ENCODE peak calls at places on chromosomes 11 and 22, in ten cellular contexts. One of them, this sample, is unnamed.

GRCh38 chr22:21663738-21664137 is 2.1 kb upstream of the PPIL2 start:
- DNase-seq in heart right ventricle: no peak
- DNase-seq in tibial artery: no peak
- DNase-seq in naive thymus-derived CD4-positive, alpha-beta T cell: no peak
- DNase-seq in cardiac muscle cell: no peak
- DNase-seq in right atrium auricular region: no peak
- DNase-seq in GM23248: no peak
- DNase-seq in gastrocnemius medialis: no peak
- DNase-seq in right cardiac atrium: no peak
- DNase-seq in left ventricle myocardium inferior: no peak
- DNase-seq in this sample: no peak

GRCh38 chr11:126839496-126839895 is 161.1 kb downstream of the KIRREL3 start:
- DNase-seq in tibial artery: no peak
- DNase-seq in gastrocnemius medialis: no peak
- DNase-seq in GM23248: no peak
- DNase-seq in heart right ventricle: no peak
- DNase-seq in right atrium auricular region: no peak
- DNase-seq in right cardiac atrium: no peak
- DNase-seq in cardiac muscle cell: no peak
- DNase-seq in left ventricle myocardium inferior: no peak
- DNase-seq in naive thymus-derived CD4-positive, alpha-beta T cell: no peak
- DNase-seq in this sample: no peak

GRCh38 chr11:10454902-10455631 is at the start of gene AMPD3:
- DNase-seq in gastrocnemius medialis: peak; percentile 93
- DNase-seq in left ventricle myocardium inferior: no peak
- DNase-seq in naive thymus-derived CD4-positive, alpha-beta T cell: peak; percentile 35
- DNase-seq in right atrium auricular region: no peak
- DNase-seq in right cardiac atrium: no peak
- DNase-seq in heart right ventricle: no peak
- DNase-seq in cardiac muscle cell: no peak
- DNase-seq in tibial artery: no peak
- DNase-seq in GM23248: peak; percentile 97
- DNase-seq in this sample: peak; percentile 93

GRCh38 chr11:33643167-33643817 is 57.3 kb downstream of the C11orf91 start:
- DNase-seq in gastrocnemius medialis: no peak
- DNase-seq in left ventricle myocardium inferior: no peak
- DNase-seq in tibial artery: no peak
- DNase-seq in right cardiac atrium: no peak
- DNase-seq in cardiac muscle cell: no peak
- DNase-seq in naive thymus-derived CD4-positive, alpha-beta T cell: no peak
- DNase-seq in heart right ventricle: no peak
- DNase-seq in GM23248: no peak
- DNase-seq in right atrium auricular region: peak; percentile 23
- DNase-seq in this sample: no peak

GRCh38 chr11:17645190-17645970 is 74.0 kb upstream of the MYOD1 start:
- DNase-seq in GM23248: no peak
- DNase-seq in heart right ventricle: no peak
- DNase-seq in gastrocnemius medialis: no peak
- DNase-seq in right atrium auricular region: no peak
- DNase-seq in cardiac muscle cell: no peak
- DNase-seq in right cardiac atrium: no peak
- DNase-seq in naive thymus-derived CD4-positive, alpha-beta T cell: no peak
- DNase-seq in left ventricle myocardium inferior: no peak
- DNase-seq in tibial artery: no peak
- DNase-seq in this sample: no peak

GRCh38 chr11:89420981-89421380 is 70.2 kb downstream of the NOX4 start:
- DNase-seq in right cardiac atrium: no peak
- DNase-seq in heart right ventricle: no peak
- DNase-seq in gastrocnemius medialis: no peak
- DNase-seq in GM23248: no peak
- DNase-seq in left ventricle myocardium inferior: no peak
- DNase-seq in right atrium auricular region: no peak
- DNase-seq in naive thymus-derived CD4-positive, alpha-beta T cell: no peak
- DNase-seq in cardiac muscle cell: no peak
- DNase-seq in tibial artery: no peak
- DNase-seq in this sample: no peak

GRCh38 chr22:46958191-46958590 is 195.7 kb downstream of the TBC1D22A start:
- DNase-seq in naive thymus-derived CD4-positive, alpha-beta T cell: no peak
- DNase-seq in GM23248: no peak
- DNase-seq in right cardiac atrium: no peak
- DNase-seq in right atrium auricular region: no peak
- DNase-seq in cardiac muscle cell: no peak
- DNase-seq in tibial artery: no peak
- DNase-seq in gastrocnemius medialis: no peak
- DNase-seq in heart right ventricle: no peak
- DNase-seq in left ventricle myocardium inferior: no peak
- DNase-seq in this sample: no peak

GRCh38 chr11:124233376-124233775 is 7.5 kb upstream of the OR8G1 start:
- DNase-seq in gastrocnemius medialis: no peak
- DNase-seq in right cardiac atrium: no peak
- DNase-seq in left ventricle myocardium inferior: no peak
- DNase-seq in heart right ventricle: no peak
- DNase-seq in right atrium auricular region: no peak
- DNase-seq in GM23248: no peak
- DNase-seq in cardiac muscle cell: no peak
- DNase-seq in tibial artery: no peak
- DNase-seq in naive thymus-derived CD4-positive, alpha-beta T cell: no peak
- DNase-seq in this sample: peak; percentile 8

GRCh38 chr22:43188829-43189545 is 2.1 kb upstream of the TTLL12 start:
- DNase-seq in cardiac muscle cell: no peak
- DNase-seq in naive thymus-derived CD4-positive, alpha-beta T cell: no peak
- DNase-seq in right cardiac atrium: no peak
- DNase-seq in left ventricle myocardium inferior: no peak
- DNase-seq in heart right ventricle: no peak
- DNase-seq in gastrocnemius medialis: no peak
- DNase-seq in tibial artery: no peak
- DNase-seq in right atrium auricular region: no peak
- DNase-seq in GM23248: no peak
- DNase-seq in this sample: no peak

GRCh38 chr22:43186272-43187170 is at the start of gene TTLL12:
- DNase-seq in cardiac muscle cell: peak; percentile 83
- DNase-seq in right cardiac atrium: peak; percentile 84
- DNase-seq in tibial artery: peak; percentile 38
- DNase-seq in naive thymus-derived CD4-positive, alpha-beta T cell: peak; percentile 76
- DNase-seq in left ventricle myocardium inferior: peak; percentile 70
- DNase-seq in GM23248: peak; percentile 83
- DNase-seq in heart right ventricle: peak; percentile 50
- DNase-seq in right atrium auricular region: no peak
- DNase-seq in gastrocnemius medialis: peak; percentile 24
- DNase-seq in this sample: peak; percentile 36

GRCh38 chr22:43187171-43188099 is 501 bp upstream of the TTLL12 start:
- DNase-seq in tibial artery: peak; percentile 93
- DNase-seq in heart right ventricle: peak; percentile 93
- DNase-seq in cardiac muscle cell: peak; percentile 95
- DNase-seq in right atrium auricular region: peak; percentile 95
- DNase-seq in GM23248: peak; percentile 95
- DNase-seq in naive thymus-derived CD4-positive, alpha-beta T cell: peak; percentile 98
- DNase-seq in gastrocnemius medialis: peak; percentile 84
- DNase-seq in left ventricle myocardium inferior: peak; percentile 96
- DNase-seq in right cardiac atrium: peak; percentile 99
- DNase-seq in this sample: peak; percentile 94

GRCh38 chr22:43183496-43184263 is 3.3 kb downstream of the TTLL12 start:
- DNase-seq in right atrium auricular region: no peak
- DNase-seq in naive thymus-derived CD4-positive, alpha-beta T cell: no peak
- DNase-seq in tibial artery: no peak
- DNase-seq in gastrocnemius medialis: no peak
- DNase-seq in heart right ventricle: no peak
- DNase-seq in cardiac muscle cell: no peak
- DNase-seq in left ventricle myocardium inferior: no peak
- DNase-seq in GM23248: peak; percentile 44
- DNase-seq in right cardiac atrium: peak; percentile 28
- DNase-seq in this sample: peak; percentile 34

DNA sequence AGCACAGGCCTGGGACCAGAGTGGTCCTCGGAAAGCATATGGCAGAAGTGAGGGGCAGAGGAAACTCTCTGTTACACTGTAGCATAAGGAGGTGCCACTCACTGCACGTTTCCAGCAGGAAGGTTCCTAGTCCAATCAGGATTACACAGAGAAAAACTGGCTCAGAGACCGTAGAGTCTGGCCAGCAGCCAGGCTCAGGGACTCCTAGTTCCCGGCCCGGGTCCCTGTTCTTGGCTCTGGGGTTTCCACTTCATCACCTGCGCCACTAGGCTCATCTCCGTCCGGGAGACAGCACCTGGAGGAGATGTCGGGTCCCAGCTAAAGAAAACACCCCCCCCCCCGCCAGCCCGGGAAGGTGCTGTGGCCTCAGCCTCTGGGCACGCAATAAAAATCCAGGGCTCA is 1.1 kb downstream of the TTLL12 start:
- DNase-seq in GM23248: peak; percentile 51
- DNase-seq in heart right ventricle: peak; percentile 35
- DNase-seq in tibial artery: no peak
- DNase-seq in right cardiac atrium: peak; percentile 80
- DNase-seq in cardiac muscle cell: peak; percentile 23
- DNase-seq in right atrium auricular region: no peak
- DNase-seq in naive thymus-derived CD4-positive, alpha-beta T cell: no peak
- DNase-seq in left ventricle myocardium inferior: peak; percentile 67
- DNase-seq in gastrocnemius medialis: peak; percentile 15
- DNase-seq in this sample: peak; percentile 28
- H3K27ac ChIP-seq in GM23248: no peak overlapping the region
- H3K27ac ChIP-seq in heart right ventricle: no peak overlapping the region
- H3K27ac ChIP-seq in tibial artery: peak overlapping the region; percentile 83
- H3K27ac ChIP-seq in right cardiac atrium: no peak overlapping the region
- H3K27ac ChIP-seq in cardiac muscle cell: no peak overlapping the region
- H3K27ac ChIP-seq in right atrium auricular region: no peak overlapping the region
- H3K27ac ChIP-seq in naive thymus-derived CD4-positive, alpha-beta T cell: peak overlapping the region; percentile 78
- H3K27ac ChIP-seq in left ventricle myocardium inferior: peak overlapping the region; percentile 95
- H3K27ac ChIP-seq in gastrocnemius medialis: peak overlapping the region; percentile 68
- H3K27ac ChIP-seq in this sample: peak overlapping the region; percentile 61

GRCh38 chr11:44611088-44611487 is 45.6 kb downstream of the CD82 start:
- DNase-seq in right cardiac atrium: no peak
- DNase-seq in left ventricle myocardium inferior: no peak
- DNase-seq in right atrium auricular region: no peak
- DNase-seq in cardiac muscle cell: no peak
- DNase-seq in GM23248: peak; percentile 44
- DNase-seq in naive thymus-derived CD4-positive, alpha-beta T cell: no peak
- DNase-seq in heart right ventricle: no peak
- DNase-seq in tibial artery: no peak
- DNase-seq in gastrocnemius medialis: peak; percentile 34
- DNase-seq in this sample: no peak
- H3K27ac ChIP-seq in right cardiac atrium: no peak overlapping the region
- H3K27ac ChIP-seq in left ventricle myocardium inferior: peak overlapping the region; percentile 73
- H3K27ac ChIP-seq in right atrium auricular region: no peak overlapping the region
- H3K27ac ChIP-seq in cardiac muscle cell: no peak overlapping the region
- H3K27ac ChIP-seq in GM23248: no peak overlapping the region
- H3K27ac ChIP-seq in naive thymus-derived CD4-positive, alpha-beta T cell: peak overlapping the region; percentile 54
- H3K27ac ChIP-seq in heart right ventricle: peak overlapping the region; percentile 43
- H3K27ac ChIP-seq in tibial artery: peak overlapping the region; percentile 84
- H3K27ac ChIP-seq in gastrocnemius medialis: no peak overlapping the region
- H3K27ac ChIP-seq in this sample: no peak overlapping the region

GRCh38 chr11:46238967-46239800 is 38.3 kb upstream of the CREB3L1 start:
- DNase-seq in GM23248: peak; percentile 92
- DNase-seq in heart right ventricle: peak; percentile 85
- DNase-seq in gastrocnemius medialis: peak; percentile 48
- DNase-seq in right cardiac atrium: peak; percentile 95
- DNase-seq in tibial artery: peak; percentile 86
- DNase-seq in cardiac muscle cell: peak; percentile 90
- DNase-seq in naive thymus-derived CD4-positive, alpha-beta T cell: peak; percentile 89
- DNase-seq in left ventricle myocardium inferior: peak; percentile 87
- DNase-seq in right atrium auricular region: peak; percentile 93
- DNase-seq in this sample: peak; percentile 85

GRCh38 chr11:46238078-46238966 is 39.1 kb upstream of the CREB3L1 start:
- DNase-seq in right atrium auricular region: peak; percentile 81
- DNase-seq in cardiac muscle cell: peak; percentile 83
- DNase-seq in naive thymus-derived CD4-positive, alpha-beta T cell: peak; percentile 78
- DNase-seq in right cardiac atrium: peak; percentile 92
- DNase-seq in tibial artery: peak; percentile 47
- DNase-seq in heart right ventricle: peak; percentile 83
- DNase-seq in gastrocnemius medialis: peak; percentile 16
- DNase-seq in GM23248: peak; percentile 87
- DNase-seq in left ventricle myocardium inferior: peak; percentile 71
- DNase-seq in this sample: peak; percentile 68

GRCh38 chr11:46240371-46240770 is 37.1 kb upstream of the CREB3L1 start:
- DNase-seq in cardiac muscle cell: no peak
- DNase-seq in gastrocnemius medialis: no peak
- DNase-seq in heart right ventricle: no peak
- DNase-seq in right atrium auricular region: no peak
- DNase-seq in left ventricle myocardium inferior: no peak
- DNase-seq in tibial artery: no peak
- DNase-seq in naive thymus-derived CD4-positive, alpha-beta T cell: no peak
- DNase-seq in GM23248: peak; percentile 66
- DNase-seq in right cardiac atrium: no peak
- DNase-seq in this sample: no peak

GRCh38 chr11:46240861-46241260 is 36.6 kb upstream of the CREB3L1 start:
- DNase-seq in right atrium auricular region: no peak
- DNase-seq in tibial artery: no peak
- DNase-seq in left ventricle myocardium inferior: no peak
- DNase-seq in gastrocnemius medialis: no peak
- DNase-seq in GM23248: peak; percentile 47
- DNase-seq in cardiac muscle cell: no peak
- DNase-seq in heart right ventricle: no peak
- DNase-seq in naive thymus-derived CD4-positive, alpha-beta T cell: no peak
- DNase-seq in right cardiac atrium: no peak
- DNase-seq in this sample: no peak

GRCh38 chr11:46239801-46240061 is 37.7 kb upstream of the CREB3L1 start:
- DNase-seq in left ventricle myocardium inferior: no peak
- DNase-seq in naive thymus-derived CD4-positive, alpha-beta T cell: no peak
- DNase-seq in right atrium auricular region: no peak
- DNase-seq in cardiac muscle cell: no peak
- DNase-seq in heart right ventricle: no peak
- DNase-seq in gastrocnemius medialis: no peak
- DNase-seq in GM23248: peak; percentile 89
- DNase-seq in tibial artery: no peak
- DNase-seq in right cardiac atrium: no peak
- DNase-seq in this sample: no peak
- H3K27ac ChIP-seq in left ventricle myocardium inferior: peak overlapping the region; percentile 96
- H3K27ac ChIP-seq in naive thymus-derived CD4-positive, alpha-beta T cell: no peak overlapping the region
- H3K27ac ChIP-seq in right atrium auricular region: peak overlapping the region; percentile 88
- H3K27ac ChIP-seq in cardiac muscle cell: no peak overlapping the region
- H3K27ac ChIP-seq in heart right ventricle: peak overlapping the region; percentile 97
- H3K27ac ChIP-seq in gastrocnemius medialis: no peak overlapping the region
- H3K27ac ChIP-seq in GM23248: peak overlapping the region; percentile 95
- H3K27ac ChIP-seq in tibial artery: no peak overlapping the region
- H3K27ac ChIP-seq in right cardiac atrium: peak overlapping the region; percentile 93
- H3K27ac ChIP-seq in this sample: no peak overlapping the region

DNA sequence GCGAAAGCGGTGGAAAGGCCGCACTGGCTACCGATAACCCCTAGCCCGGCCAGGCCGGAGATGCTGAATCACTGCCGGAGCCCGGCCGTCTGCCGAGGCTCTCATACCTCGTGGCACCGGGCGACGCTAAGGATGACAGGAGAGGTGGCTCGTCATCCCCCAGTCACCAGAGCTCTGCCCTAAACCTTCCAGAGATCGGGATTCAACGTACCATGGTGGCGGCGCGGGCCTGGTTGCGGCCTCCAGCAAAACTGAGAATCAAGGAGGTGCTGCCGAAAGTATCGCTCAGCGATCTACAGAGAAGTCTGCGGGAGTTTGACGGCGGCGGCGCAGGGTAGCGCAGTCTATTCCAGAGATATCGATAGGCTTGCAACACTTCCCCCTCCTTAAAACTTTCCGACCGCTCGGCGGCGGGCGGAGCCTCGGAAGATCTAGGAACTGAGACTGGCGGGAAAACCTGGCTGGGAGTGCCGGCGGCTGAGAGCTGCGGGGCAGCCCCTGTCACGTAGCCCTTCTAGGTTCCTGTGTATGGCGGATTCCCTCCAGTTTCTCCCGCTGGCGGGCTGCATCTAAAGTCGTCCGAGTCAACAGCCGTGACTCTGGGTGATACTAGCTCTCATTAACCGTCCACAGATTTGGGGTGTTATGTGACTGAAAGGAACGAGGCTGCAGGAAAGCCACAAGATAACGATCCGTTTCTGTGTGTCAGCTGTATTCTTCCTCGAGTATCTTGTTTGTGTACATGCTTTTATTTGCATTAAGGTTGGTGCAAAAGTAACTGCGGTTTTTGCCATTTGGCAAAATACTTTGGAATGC is at the start of gene PSMA1:
- DNase-seq in right cardiac atrium: peak; percentile 97
- DNase-seq in left ventricle myocardium inferior: peak; percentile 95
- DNase-seq in tibial artery: peak; percentile 96
- DNase-seq in heart right ventricle: peak; percentile 94
- DNase-seq in GM23248: peak; percentile 98
- DNase-seq in cardiac muscle cell: peak; percentile 97
- DNase-seq in right atrium auricular region: peak; percentile 96
- DNase-seq in naive thymus-derived CD4-positive, alpha-beta T cell: peak; percentile 91
- DNase-seq in gastrocnemius medialis: peak; percentile 92
- DNase-seq in this sample: peak; percentile 97
- H3K27ac ChIP-seq in right cardiac atrium: peak within 1 kb of the TSS; percentile 97
- H3K27ac ChIP-seq in left ventricle myocardium inferior: peak within 1 kb of the TSS; percentile 92
- H3K27ac ChIP-seq in tibial artery: peak within 1 kb of the TSS; percentile 83
- H3K27ac ChIP-seq in heart right ventricle: peak within 1 kb of the TSS; percentile 93
- H3K27ac ChIP-seq in GM23248: peak within 1 kb of the TSS; percentile 95
- H3K27ac ChIP-seq in cardiac muscle cell: peak within 1 kb of the TSS; percentile 96
- H3K27ac ChIP-seq in right atrium auricular region: peak within 1 kb of the TSS; percentile 91
- H3K27ac ChIP-seq in naive thymus-derived CD4-positive, alpha-beta T cell: peak within 1 kb of the TSS; percentile 96
- H3K27ac ChIP-seq in gastrocnemius medialis: peak within 1 kb of the TSS; percentile 91
- H3K27ac ChIP-seq in this sample: peak within 1 kb of the TSS; percentile 95